ENCODE peak calls at places on chromosome 15, in eight cellular contexts. V is mesothelial cell of epicardium, T is transverse colon, Z is hepatocyte, N is GM20000, W is PC-9, E is lung, C is RWPE1. R is an unnamed sample.

GRCh38 chr15:99100245-99101173 is 4.4 kb upstream of the SYNM start:
- DNase-seq in V (peak), T (peak), Z (peak), N (peak), W (peak), E (peak), C (peak), R (peak)

GRCh38 chr15:46304320-46304719 is 669.5 kb downstream of the SQOR start:
- DNase-seq in V (no peak), T (no peak), Z (peak), N (no peak), W (peak), E (no peak), C (no peak), R (no peak)

GRCh38 chr15:77421370-77421700 is 647 bp downstream of the HMG20A start:
- DNase-seq in V (no peak), T (peak), Z (peak), N (no peak), W (peak), E (no peak), C (peak), R (peak)

GRCh38 chr15:71634820-71635219 is 175.5 kb upstream of the NR2E3 start:
- DNase-seq in V (no peak), T (no peak), Z (no peak), N (no peak), W (no peak), E (no peak), C (no peak), R (no peak)

GRCh38 chr15:100438570-100438969 is 90.2 kb downstream of the CERS3 start:
- DNase-seq in V (peak), T (peak), Z (peak), N (no peak), W (no peak), E (peak), C (peak), R (peak)

GRCh38 chr15:39625856-39626255 is 45.0 kb downstream of the THBS1 start:
- DNase-seq in V (no peak), T (no peak), Z (no peak), N (no peak), W (no peak), E (no peak), C (no peak), R (peak)

GRCh38 chr15:101167791-101168462 is 83.9 kb downstream of the CHSY1 start:
- DNase-seq in V (no peak), T (peak), Z (peak), N (peak), W (peak), E (peak), C (peak), R (peak)

GRCh38 chr15:95017950-95018349 is 786.6 kb downstream of the MCTP2 start:
- DNase-seq in V (peak), T (peak), Z (peak), N (no peak), W (peak), E (no peak), C (no peak), R (peak)

GRCh38 chr15:41894791-41895463 is 1.1 kb upstream of the SPTBN5 start:
- DNase-seq in V (no peak), T (peak), Z (peak), N (peak), W (peak), E (peak), C (peak), R (peak)

GRCh38 chr15:72163719-72164118 is 33.9 kb downstream of the GRAMD2A start:
- DNase-seq in V (no peak), T (no peak), Z (no peak), N (no peak), W (no peak), E (no peak), C (no peak), R (no peak)

GRCh38 chr15:79453446-79453845 is 21.3 kb downstream of the MINAR1 start:
- DNase-seq in V (no peak), T (no peak), Z (no peak), N (no peak), W (no peak), E (peak), C (no peak), R (no peak)

DNA sequence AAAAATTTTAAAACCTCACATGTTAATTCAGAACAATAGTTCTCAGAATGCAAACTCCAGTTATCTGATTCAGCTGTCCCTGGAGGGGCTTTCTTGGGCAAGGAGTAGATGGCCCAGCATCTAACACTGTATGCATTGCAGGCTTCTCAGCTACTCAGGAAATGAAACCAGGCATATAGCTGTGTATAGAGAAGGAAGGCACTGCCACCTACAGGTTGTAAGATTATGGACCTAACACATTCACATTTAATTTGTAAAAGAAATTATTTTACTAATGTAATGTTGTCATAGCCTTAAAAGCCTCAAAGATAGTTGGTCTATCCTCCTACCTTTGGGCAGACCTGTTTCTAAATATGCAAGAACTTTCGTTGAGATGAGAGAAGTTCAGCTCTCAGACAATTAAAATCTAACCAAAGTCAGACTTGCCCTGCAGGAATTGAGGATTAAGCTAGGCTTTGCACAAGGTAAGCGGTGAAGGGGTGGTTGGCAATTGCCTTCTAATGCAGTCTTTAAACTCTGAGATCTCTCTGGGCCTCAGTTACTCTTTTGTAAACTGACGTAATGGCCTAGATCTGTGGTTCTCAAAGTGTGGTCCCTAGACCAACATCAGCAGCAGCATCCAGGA is 132.8 kb upstream of the SLC24A5 start:
- DNase-seq in V (no peak), T (no peak), Z (peak), N (peak), W (no peak), E (no peak), C (peak), R (peak)
- TF ChIP-seq CTCF in V (peak), T (peak), Z (peak), N (peak), W (peak), E (peak), C (peak), R (peak)

DNA sequence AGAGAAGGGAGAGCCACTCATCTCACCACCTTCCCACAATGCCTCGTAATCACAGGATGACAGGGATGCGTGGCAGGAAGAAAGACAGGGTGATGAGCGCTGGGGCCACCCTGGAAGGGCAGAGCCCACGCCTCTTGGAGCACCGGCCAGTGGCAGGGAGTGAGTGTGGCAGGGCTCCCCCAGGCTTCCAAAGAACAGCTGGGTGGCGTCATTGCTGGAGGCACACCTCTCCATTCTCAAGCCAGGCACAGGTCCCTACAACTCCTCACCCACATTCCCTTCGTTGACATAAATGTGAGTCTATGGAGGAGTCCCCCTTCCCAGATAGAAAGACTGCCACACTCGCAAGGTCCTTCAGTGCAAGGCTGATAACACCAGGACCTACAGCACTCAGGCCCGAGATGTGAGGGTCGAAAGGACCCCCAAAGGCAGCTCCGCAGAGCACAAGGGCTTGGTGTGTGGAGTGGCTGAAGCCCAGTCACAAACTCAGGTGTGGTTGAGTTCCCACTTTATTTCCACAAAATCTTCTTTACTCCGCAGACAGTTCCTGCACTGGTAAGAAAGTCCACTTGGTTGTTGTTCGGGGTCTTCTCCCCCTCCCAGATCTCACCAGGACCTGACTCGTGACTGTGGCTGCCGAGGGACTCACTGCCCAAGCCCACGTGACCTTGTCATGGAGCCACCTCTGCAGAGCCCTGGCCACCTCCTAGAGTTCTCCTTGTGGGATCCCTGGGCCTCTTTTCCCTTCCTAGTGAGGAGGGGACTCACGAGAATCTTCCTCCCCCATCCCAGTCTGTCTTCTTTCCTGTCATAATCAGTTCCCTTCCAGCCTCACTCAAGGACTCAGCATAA is 22.4 kb upstream of the CORO2B start:
- DNase-seq in V (no peak), T (no peak), Z (no peak), N (no peak), W (no peak), E (no peak), C (no peak), R (no peak)
- TF ChIP-seq CTCF in V (no peak), T (no peak), Z (no peak), N (no peak), W (no peak), E (no peak), C (no peak), R (no peak)

DNA sequence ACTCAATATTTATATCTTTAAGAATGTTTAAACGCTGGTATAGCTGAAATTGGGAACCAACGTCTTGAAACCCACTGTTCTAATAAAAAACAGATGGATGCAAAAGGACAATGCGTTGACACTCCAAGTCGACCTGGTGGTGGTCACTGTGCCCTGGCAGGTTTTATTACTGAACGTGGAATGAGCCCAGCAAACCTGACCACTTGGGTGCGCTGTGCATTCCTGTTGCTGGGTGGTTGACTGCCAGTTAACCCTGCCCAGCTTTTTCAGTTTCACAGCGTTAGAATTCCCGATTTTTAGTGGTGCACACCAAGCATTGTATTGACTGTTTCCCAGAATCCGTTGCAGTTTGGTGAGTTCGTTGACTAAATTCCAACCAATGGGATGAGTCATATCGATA is 384.4 kb downstream of the OCA2 start:
- DNase-seq in V (no peak), T (no peak), Z (no peak), N (no peak), W (no peak), E (no peak), C (no peak), R (no peak)
- TF ChIP-seq CTCF in V (no peak), T (no peak), Z (no peak), N (no peak), W (no peak), E (no peak), C (no peak), R (no peak)

DNA sequence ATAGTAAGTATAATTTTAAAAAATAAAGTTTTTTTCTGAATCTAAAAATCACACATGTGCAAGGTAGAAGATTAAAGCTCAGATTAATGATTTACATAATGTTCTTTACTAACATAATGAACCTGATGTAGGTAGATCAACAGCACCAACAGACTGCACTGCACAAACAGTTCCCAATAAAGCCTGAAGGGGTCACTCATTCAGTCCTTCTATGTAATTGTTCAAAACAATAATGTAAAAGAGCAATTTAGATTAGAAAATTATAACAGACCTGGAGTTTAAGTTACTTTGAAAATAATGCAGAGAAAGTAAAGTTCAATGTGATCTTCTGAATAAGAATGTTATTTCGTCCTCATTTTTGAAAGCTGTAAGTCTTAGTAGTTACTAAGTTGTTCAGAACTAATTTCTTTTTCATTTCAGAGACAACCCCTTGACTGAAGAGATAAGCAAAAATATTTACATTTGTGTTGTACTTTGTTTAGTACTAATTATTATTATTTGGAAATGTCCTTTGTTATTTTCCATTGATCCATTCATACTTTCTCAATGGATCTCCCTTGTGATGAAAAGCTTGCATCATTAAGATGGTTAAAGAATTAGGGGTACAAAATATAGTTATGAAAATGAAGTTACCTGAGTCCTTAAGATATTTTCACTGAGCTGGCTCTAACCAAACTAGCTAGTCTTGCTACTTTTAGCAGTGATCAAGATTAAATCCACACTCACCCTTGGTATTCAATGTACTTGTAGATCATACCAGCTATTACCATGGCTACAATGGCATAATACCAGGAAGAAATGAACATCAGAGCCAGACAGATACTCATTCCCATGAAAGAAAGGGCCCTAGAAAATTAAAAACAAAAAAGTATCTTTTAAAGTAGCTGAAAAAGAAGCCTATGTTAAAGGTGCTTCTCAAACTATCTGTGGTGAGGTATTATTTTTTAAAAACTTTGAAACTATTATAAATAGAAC is 16.8 kb downstream of the EMC4 start:
- DNase-seq in V (no peak), T (peak), Z (peak), N (peak), W (no peak), E (no peak), C (peak), R (peak)
- TF ChIP-seq CTCF in V (peak), T (peak), Z (peak), N (peak), W (peak), E (peak), C (peak), R (peak)

R was measured in MCF 10A.